ENCODE peak calls at places on chromosomes 1 and 21, in seven cellular contexts. U, X, C, Q, K, V and W are unnamed samples. For H3K4me1, the result is how much of the 10 kb centered on the place peaks cover.

GRCh38 chr1:170511066-170511465 is 20.9 kb upstream of the GORAB start:
- DNase-seq in U (no peak), X (no peak), K (no peak), C (no peak), Q (no peak), V (no peak), W (no peak)

GRCh38 chr1:224609333-224609732 is 6.8 kb upstream of the CNIH3 start:
- DNase-seq in Q (no peak), K (no peak), U (no peak), C (no peak), X (peak), V (no peak), W (no peak)

GRCh38 chr1:116987256-116987555 is 14.4 kb upstream of the CD101 start:
- DNase-seq in V (no peak), X (no peak), K (peak), U (no peak), Q (no peak), C (no peak), W (peak)

GRCh38 chr1:164718821-164719220 is 159.8 kb downstream of the PBX1 start:
- DNase-seq in X (peak), K (no peak), V (no peak), C (no peak), Q (no peak), U (peak), W (no peak)

GRCh38 chr1:43545686-43546387 is 15.2 kb downstream of the PTPRF start:
- DNase-seq in K (peak), U (peak), Q (no peak), X (peak), V (peak), C (peak), W (no peak)

GRCh38 chr1:44072204-44072603 is 40.9 kb upstream of the SLC6A9 start:
- DNase-seq in U (peak), C (no peak), Q (no peak), V (no peak), K (no peak), X (peak), W (no peak)

GRCh38 chr1:247905899-247906503 is 10.6 kb downstream of the OR2W3 start:
- DNase-seq in V (no peak), K (no peak), U (no peak), Q (no peak), C (no peak), X (no peak), W (no peak)

GRCh38 chr1:202234331-202235002 is 40.9 kb downstream of the LGR6 start:
- DNase-seq in V (no peak), Q (no peak), X (no peak), C (no peak), U (no peak), K (no peak), W (no peak)

GRCh38 chr1:4072754-4073153 is 172.7 kb upstream of the C1orf174 start:
- DNase-seq in U (no peak), X (no peak), C (no peak), K (no peak), V (peak), Q (no peak), W (no peak)

GRCh38 chr1:209490013-209490412 is 93.5 kb upstream of the CAMK1G start:
- DNase-seq in K (no peak), X (peak), V (no peak), C (no peak), U (no peak), Q (no peak), W (no peak)

GRCh38 chr1:41870076-41870562 is 48.6 kb downstream of the HIVEP3 start:
- DNase-seq in U (no peak), C (no peak), K (no peak), Q (no peak), V (no peak), X (peak), W (no peak)

GRCh38 chr1:923991-924618 is 382 bp downstream of the SAMD11 start:
- DNase-seq in C (no peak), U (no peak), X (no peak), Q (no peak), K (no peak), V (no peak), W (no peak)

GRCh38 chr1:226863446-226863845 is 7.0 kb upstream of the PSEN2 start:
- DNase-seq in U (no peak), V (no peak), K (no peak), X (peak), Q (peak), C (no peak), W (no peak)

GRCh38 chr1:38064232-38064903 is 17.8 kb upstream of the POU3F1 start:
- DNase-seq in U (no peak), X (peak), Q (no peak), K (no peak), C (no peak), V (no peak), W (no peak)

GRCh38 chr1:20152599-20152930 is 13.4 kb downstream of the PLA2G2F start:
- DNase-seq in K (no peak), U (no peak), V (no peak), X (no peak), Q (no peak), C (no peak), W (no peak)

GRCh38 chr1:15411593-15412487 is 2.2 kb downstream of the EFHD2 start:
- DNase-seq in U (peak), V (peak), K (peak), C (no peak), X (peak), Q (peak), W (no peak)

GRCh38 chr21:31198575-31198974 is 145.5 kb downstream of the TIAM1 start:
- DNase-seq in C (no peak), U (no peak), V (no peak), X (peak), K (no peak), Q (no peak), W (no peak)

GRCh38 chr1:179813626-179814351 is 63.8 kb downstream of the TOR1AIP2 start:
- DNase-seq in V (no peak), U (no peak), K (no peak), X (no peak), C (no peak), Q (no peak), W (no peak)

GRCh38 chr1:20603473-20604464 is 14.9 kb downstream of the CDA start:
- DNase-seq in U (peak), K (no peak), Q (no peak), C (no peak), X (peak), V (no peak), W (no peak)

GRCh38 chr21:14850394-14850793 is 214.4 kb downstream of the NRIP1 start:
- DNase-seq in X (no peak), V (no peak), C (no peak), Q (no peak), K (no peak), U (no peak), W (no peak)

GRCh38 chr1:231383159-231383855 is 38.8 kb downstream of the EGLN1 start:
- DNase-seq in C (no peak), X (no peak), V (no peak), U (no peak), K (no peak), Q (peak), W (no peak)

GRCh38 chr1:83581747-83582146 is 417.2 kb downstream of the TTLL7 start:
- DNase-seq in U (no peak), K (no peak), V (no peak), Q (no peak), C (no peak), X (no peak), W (no peak)

GRCh38 chr1:119286587-119287181 is 81.9 kb upstream of the HAO2 start:
- DNase-seq in X (peak), V (no peak), U (peak), C (peak), Q (no peak), K (peak), W (no peak)

GRCh38 chr21:42002421-42002958 is 7.7 kb downstream of the ZBTB21 start:
- DNase-seq in K (no peak), X (peak), Q (no peak), C (no peak), U (peak), V (no peak), W (peak)

GRCh38 chr1:22635436-22635835 is 992 bp upstream of the C1QA start:
- DNase-seq in V (no peak), C (no peak), X (no peak), U (no peak), Q (peak), K (no peak), W (no peak)

GRCh38 chr1:156727914-156728598 is at the start of gene METTL25B:
- DNase-seq in V (peak), C (peak), U (peak), Q (peak), K (peak), X (peak), W (peak)

GRCh38 chr21:33668180-33668579 is 25.9 kb downstream of the ITSN1 start:
- DNase-seq in X (no peak), K (no peak), U (peak), V (no peak), Q (no peak), C (peak), W (no peak)

GRCh38 chr1:24302209-24302611 is 16.9 kb upstream of the GRHL3 start:
- DNase-seq in V (no peak), K (no peak), X (no peak), C (no peak), U (no peak), Q (no peak), W (no peak)

GRCh38 chr1:176017722-176018121 is 189.4 kb downstream of the COP1 start:
- DNase-seq in V (no peak), X (no peak), K (no peak), C (no peak), U (no peak), Q (no peak), W (no peak)

GRCh38 chr21:44556879-44557278 is 1.7 kb downstream of the KRTAP10-3 start:
- DNase-seq in V (no peak), C (no peak), K (no peak), X (no peak), Q (no peak), U (no peak), W (no peak)

GRCh38 chr1:58773406-58773840 is 10.4 kb downstream of the JUN start:
- DNase-seq in Q (peak), U (no peak), K (peak), C (peak), X (peak), V (peak), W (no peak)

GRCh38 chr1:104098837-104099236 is 349.1 kb downstream of the AMY1C start:
- DNase-seq in Q (no peak), K (no peak), C (no peak), U (no peak), X (no peak), V (no peak), W (no peak)

GRCh38 chr1:40915581-40915980 is 53.4 kb upstream of the CITED4 start:
- DNase-seq in Q (no peak), U (no peak), K (no peak), X (no peak), C (no peak), V (peak), W (no peak)

GRCh38 chr1:204293605-204294365 is 65.9 kb downstream of the PLEKHA6 start:
- DNase-seq in U (no peak), Q (peak), X (peak), K (no peak), V (no peak), C (no peak), W (no peak)

GRCh38 chr1:117970251-117970650 is 40.7 kb downstream of the WDR3 start:
- DNase-seq in X (no peak), K (no peak), U (no peak), Q (no peak), V (no peak), C (no peak), W (no peak)

GRCh38 chr21:33229776-33230517 is at the start of gene IFNAR2:
- DNase-seq in Q (peak), V (peak), U (peak), K (peak), C (peak), X (peak), W (peak)

GRCh38 chr1:11682799-11683198 is 1.9 kb upstream of the MAD2L2 start:
- DNase-seq in U (no peak), K (no peak), V (no peak), Q (no peak), X (no peak), C (no peak), W (no peak)

GRCh38 chr1:178310685-178311105 is 186.1 kb downstream of the CLEC20A start:
- DNase-seq in C (no peak), V (no peak), U (no peak), Q (peak), K (no peak), X (peak), W (no peak)

GRCh38 chr1:8510041-8510823 is 192.3 kb downstream of the SLC45A1 start:
- DNase-seq in Q (no peak), U (peak), X (peak), V (peak), C (no peak), K (no peak), W (peak)

GRCh38 chr1:30809514-30810263 is 52.1 kb upstream of the LAPTM5 start:
- DNase-seq in U (no peak), X (peak), K (no peak), V (no peak), C (no peak), Q (no peak), W (no peak)

DNA sequence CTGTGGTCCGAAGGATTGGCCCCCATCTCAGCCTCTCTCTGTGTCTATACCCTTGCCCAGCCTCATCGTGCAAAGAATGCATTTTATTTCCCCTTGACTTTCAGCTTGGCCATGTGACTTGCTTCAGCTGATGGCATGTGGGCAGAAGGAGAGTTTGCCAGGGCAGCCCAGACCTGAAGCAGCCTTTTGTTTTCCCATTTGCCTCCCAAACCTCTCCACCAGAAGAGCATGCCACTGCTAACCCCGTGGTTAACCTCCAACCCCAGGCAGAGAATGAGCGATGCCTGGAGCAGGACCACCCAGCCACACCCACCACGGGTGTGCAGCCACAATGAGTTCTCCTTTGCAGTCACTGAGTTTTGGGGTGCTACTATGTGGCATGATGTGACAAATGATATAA is 136.4 kb downstream of the SETD4 start:
- DNase-seq in X (no peak), K (no peak), U (no peak), C (no peak), V (no peak), Q (no peak), W (no peak)
- H3K4me1 ChIP-seq in X (under half), K (under half), U (under half), C (under half), V (under half), Q (under half), W (under half)

GRCh38 chr1:225814381-225814780 is 4.5 kb downstream of the EPHX1 start:
- DNase-seq in K (no peak), U (peak), X (no peak), Q (no peak), C (no peak), V (no peak), W (no peak)
- H3K4me1 ChIP-seq in K (under half), U (half or more), X (under half), Q (half or more), C (under half), V (half or more), W (under half)

GRCh38 chr1:65377496-65378268 is 42.8 kb upstream of the LEPR start:
- DNase-seq in X (no peak), U (no peak), Q (no peak), K (no peak), V (no peak), C (no peak), W (no peak)
- H3K4me1 ChIP-seq in X (under half), U (under half), Q (under half), K (under half), V (under half), C (under half), W (under half)

DNA sequence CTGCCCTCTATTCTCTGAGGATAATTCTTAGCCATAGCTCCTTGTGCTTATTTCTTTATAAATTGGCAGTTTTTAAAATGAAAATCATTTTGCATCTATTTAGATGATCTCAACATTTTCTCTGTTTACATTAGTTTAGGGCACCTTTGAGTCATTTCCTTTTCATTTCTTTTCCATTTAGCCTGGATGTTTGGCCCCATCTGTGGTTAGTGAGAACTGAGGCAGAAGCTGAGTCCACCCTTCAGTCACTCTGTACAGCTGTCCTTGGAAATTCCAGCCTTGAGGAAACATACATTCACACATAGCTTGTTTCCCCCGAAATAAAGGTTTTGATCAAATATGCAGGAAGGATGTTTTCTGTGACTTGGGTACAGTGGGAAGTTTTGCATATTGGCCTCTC is 123.7 kb downstream of the NTNG1 start:
- DNase-seq in U (no peak), Q (no peak), X (peak), K (no peak), C (no peak), V (no peak), W (no peak)
- H3K4me1 ChIP-seq in U (under half), Q (under half), X (under half), K (under half), C (under half), V (under half), W (under half)

DNA sequence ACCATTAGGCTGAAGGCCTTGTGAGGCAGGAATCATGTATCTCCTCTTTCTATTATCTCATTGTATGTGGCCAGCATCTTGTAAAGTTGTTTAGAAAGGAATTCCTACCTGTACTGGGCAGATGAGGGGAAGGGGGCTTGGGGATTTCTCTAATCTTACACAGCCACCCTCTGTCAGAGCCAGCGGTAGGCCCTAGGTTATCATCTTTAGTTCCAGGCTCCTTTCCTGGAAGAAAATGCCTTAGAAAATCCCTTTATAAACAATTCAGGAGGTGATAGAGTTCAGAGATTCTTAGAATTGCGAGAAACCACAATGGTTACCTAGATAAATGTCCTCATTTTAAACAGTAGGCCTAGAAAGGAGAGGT is 35.2 kb downstream of the DPT start:
- DNase-seq in Q (no peak), K (no peak), V (no peak), U (no peak), C (no peak), X (no peak), W (no peak)
- H3K4me1 ChIP-seq in Q (under half), K (under half), V (under half), U (under half), C (half or more), X (under half), W (under half)

DNA sequence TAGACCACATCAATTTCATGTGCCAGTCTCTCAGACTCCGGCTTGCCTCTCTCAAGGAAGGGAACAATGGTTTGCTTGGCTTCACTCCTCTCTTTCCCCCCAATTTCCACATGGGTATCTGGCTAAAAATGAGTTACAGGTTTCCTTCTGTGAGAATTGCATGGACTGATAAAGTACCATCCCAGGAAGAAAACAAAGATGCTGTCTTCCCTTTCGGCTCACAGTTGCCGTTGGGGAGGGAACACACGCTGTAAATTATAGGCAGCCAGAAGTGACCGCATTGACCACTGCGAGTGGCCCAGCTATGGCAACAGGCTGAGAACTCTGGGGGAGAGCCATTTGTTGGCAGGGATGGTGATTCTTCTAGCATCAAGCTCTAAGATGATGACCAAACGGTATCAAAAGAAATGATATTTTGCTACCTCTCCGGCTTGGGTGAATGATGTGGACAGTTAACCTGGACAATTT is 2.8 kb downstream of the RUNX1 start:
- DNase-seq in Q (no peak), U (no peak), K (no peak), C (no peak), X (no peak), V (no peak), W (no peak)
- H3K4me1 ChIP-seq in Q (under half), U (under half), K (under half), C (under half), X (under half), V (under half), W (half or more)

GRCh38 chr1:85278853-85279314 is 2.5 kb upstream of the BCL10 start:
- DNase-seq in U (peak), X (peak), C (no peak), K (peak), V (no peak), Q (no peak), W (peak)
- H3K4me1 ChIP-seq in U (under half), X (under half), C (under half), K (under half), V (under half), Q (under half), W (under half)

GRCh38 chr1:26370591-26371382 is 1.8 kb downstream of the ZNF683 start:
- DNase-seq in U (no peak), K (no peak), V (no peak), C (no peak), X (no peak), Q (no peak), W (no peak)
- H3K4me1 ChIP-seq in U (under half), K (under half), V (under half), C (under half), X (under half), Q (under half), W (half or more)

GRCh38 chr1:208209896-208210589 is 34.1 kb downstream of the PLXNA2 start:
- DNase-seq in C (no peak), U (no peak), Q (no peak), V (no peak), K (no peak), X (no peak), W (no peak)

GRCh38 chr1:208206092-208206698 is 38.0 kb downstream of the PLXNA2 start:
- DNase-seq in Q (no peak), C (no peak), V (no peak), U (no peak), X (no peak), K (no peak), W (no peak)

GRCh38 chr1:208209286-208209685 is 34.9 kb downstream of the PLXNA2 start:
- DNase-seq in V (no peak), U (no peak), C (no peak), X (no peak), K (no peak), Q (no peak), W (no peak)

GRCh38 chr1:208207388-208208131 is 36.6 kb downstream of the PLXNA2 start:
- DNase-seq in K (no peak), U (peak), X (peak), V (peak), C (no peak), Q (peak), W (no peak)

DNA sequence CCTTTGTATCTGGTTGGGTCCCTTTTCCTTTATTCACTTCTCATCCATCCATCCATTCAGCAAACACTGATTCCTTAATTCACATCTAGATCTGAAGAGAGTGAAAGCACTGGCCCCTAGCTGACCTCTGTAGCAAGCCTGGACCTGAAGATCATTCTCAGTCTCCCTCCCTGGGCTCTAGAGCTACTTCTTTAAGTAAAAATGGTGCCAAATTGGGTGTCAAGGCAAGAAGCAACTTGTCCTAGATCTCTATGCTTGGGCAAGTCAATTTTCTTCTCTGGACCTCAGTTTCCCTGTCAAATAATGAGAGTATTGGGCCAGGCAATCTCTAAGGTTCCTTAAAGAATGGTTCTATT is 36.1 kb downstream of the PLXNA2 start:
- DNase-seq in U (no peak), X (no peak), V (no peak), C (no peak), Q (no peak), K (no peak), W (no peak)
- H3K4me1 ChIP-seq in U (under half), X (under half), V (under half), C (under half), Q (under half), K (under half), W (under half)